ENCODE peak calls at places on chromosomes 3 and 15, in nine cellular contexts. O is body of pancreas, P is right lobe of liver, V is tibial nerve, H is pancreas, E is neural progenitor cell, Z is GM23338, G is suprapubic skin, X is cardiac muscle cell. C is an unnamed sample. For H3K4me1, the result is how much of the 10 kb centered on the place peaks cover.

GRCh38 chr3:149534671-149535394 is 60.3 kb downstream of the TM4SF4 start:
- DNase-seq in Z (no peak), V (no peak), E (no peak), O (peak), G (no peak), P (no peak), X (peak), H (no peak), C (no peak)

GRCh38 chr3:122488262-122488973 is 26.3 kb downstream of the KPNA1 start:
- DNase-seq in Z (no peak), G (no peak), P (no peak), H (no peak), E (no peak), V (no peak), O (no peak), X (no peak), C (no peak)

GRCh38 chr3:42349765-42350594 is 60.4 kb downstream of the LYZL4 start:
- DNase-seq in P (no peak), Z (no peak), V (no peak), G (no peak), X (no peak), O (no peak), H (no peak), E (no peak), C (no peak)

GRCh38 chr15:77702211-77702957 is 69.7 kb upstream of the LINGO1 start:
- DNase-seq in G (no peak), Z (peak), X (peak), H (no peak), V (no peak), E (peak), P (no peak), O (peak), C (no peak)

GRCh38 chr3:195068045-195068444 is 202.9 kb downstream of the XXYLT1 start:
- DNase-seq in H (no peak), X (no peak), G (no peak), E (no peak), O (no peak), V (no peak), P (no peak), Z (no peak), C (no peak)

GRCh38 chr15:55110446-55110845 is 86.3 kb downstream of the RSL24D1 start:
- DNase-seq in E (no peak), H (no peak), Z (peak), G (no peak), X (peak), V (no peak), O (no peak), P (no peak), C (no peak)

GRCh38 chr3:182258538-182259177 is 534.6 kb upstream of the ATP11B start:
- DNase-seq in O (no peak), X (peak), P (no peak), E (peak), G (no peak), H (no peak), V (no peak), Z (peak), C (no peak)

GRCh38 chr3:115784739-115785571 is 161.6 kb downstream of the GAP43 start:
- DNase-seq in P (no peak), O (no peak), Z (no peak), E (no peak), H (no peak), X (peak), G (no peak), V (no peak), C (no peak)

GRCh38 chr3:132536442-132537153 is 60.5 kb upstream of the ACKR4 start:
- DNase-seq in G (no peak), X (no peak), H (no peak), Z (no peak), E (no peak), O (no peak), V (no peak), P (no peak), C (no peak)

GRCh38 chr3:4008205-4008604 is 209.0 kb downstream of the LRRN1 start:
- DNase-seq in G (no peak), O (no peak), X (no peak), P (no peak), E (no peak), Z (no peak), V (no peak), H (no peak), C (no peak)

GRCh38 chr15:55586808-55587207 is 1.3 kb downstream of the PYGO1 start:
- DNase-seq in E (no peak), X (no peak), H (no peak), V (no peak), P (no peak), Z (no peak), G (no peak), O (no peak), C (no peak)

GRCh38 chr3:194101592-194102432 is 34.1 kb upstream of the HES1 start:
- DNase-seq in X (no peak), P (peak), O (peak), Z (no peak), V (no peak), G (no peak), E (no peak), H (no peak), C (no peak)

GRCh38 chr15:56128081-56128480 is 115.6 kb downstream of the RFX7 start:
- DNase-seq in H (no peak), X (no peak), G (no peak), Z (no peak), V (no peak), P (no peak), O (no peak), E (no peak), C (no peak)

GRCh38 chr3:125128861-125129501 is 73.2 kb upstream of the HEG1 start:
- DNase-seq in G (no peak), P (no peak), V (no peak), O (no peak), E (no peak), X (no peak), H (no peak), Z (no peak), C (no peak)

GRCh38 chr3:129014148-129014547 is 13.0 kb downstream of the EFCC1 start:
- DNase-seq in V (no peak), O (no peak), P (no peak), Z (no peak), G (no peak), H (peak), X (no peak), E (no peak), C (no peak)

GRCh38 chr15:50333229-50333628 is 21.8 kb downstream of the GABPB1 start:
- DNase-seq in G (no peak), X (no peak), O (no peak), V (no peak), E (no peak), Z (no peak), H (no peak), P (no peak), C (no peak)

GRCh38 chr15:60973637-60974415 is 255.3 kb downstream of the RORA start:
- DNase-seq in E (peak), P (no peak), V (no peak), O (no peak), X (peak), H (no peak), Z (no peak), G (no peak), C (no peak)

GRCh38 chr15:76533060-76533955 is 196.7 kb downstream of the ISL2 start:
- DNase-seq in H (no peak), Z (no peak), P (no peak), O (no peak), X (no peak), V (no peak), G (no peak), E (no peak), C (no peak)

GRCh38 chr3:184300377-184300717 is 1.3 kb downstream of the PSMD2 start:
- DNase-seq in O (no peak), Z (no peak), G (no peak), H (no peak), V (no peak), E (no peak), P (no peak), X (no peak), C (no peak)

GRCh38 chr3:184298759-184299487 is at the start of gene PSMD2:
- DNase-seq in H (peak), E (peak), V (peak), G (peak), Z (peak), O (peak), P (peak), X (peak), C (peak)

GRCh38 chr3:184299488-184300376 is 691 bp downstream of the PSMD2 start:
- DNase-seq in E (no peak), P (no peak), V (no peak), G (peak), Z (no peak), X (no peak), H (no peak), O (no peak), C (no peak)

GRCh38 chr3:184295771-184296170 is 3.3 kb upstream of the PSMD2 start:
- DNase-seq in G (no peak), H (no peak), E (no peak), X (no peak), V (no peak), O (peak), P (no peak), Z (no peak), C (no peak)

DNA sequence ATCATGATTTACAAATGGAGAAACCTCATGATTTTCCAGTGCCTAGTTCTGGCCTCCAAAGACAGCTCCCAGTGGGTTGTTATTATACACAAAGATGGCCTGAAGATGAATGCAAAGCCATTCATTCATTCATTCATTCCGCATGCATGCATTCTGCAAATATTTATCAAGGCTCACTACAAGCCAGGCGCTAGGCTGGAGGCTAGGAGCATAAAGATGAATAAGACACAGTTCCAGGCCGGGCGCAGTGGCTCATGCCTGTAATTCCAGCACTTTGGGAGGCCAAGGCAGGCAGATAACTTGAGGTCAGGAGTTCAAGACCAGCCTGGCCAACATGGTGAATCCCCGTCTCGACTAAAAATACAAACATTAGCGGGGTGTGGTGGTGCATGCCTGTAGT is 2.4 kb upstream of the PSMD2 start:
- DNase-seq in X (no peak), E (peak), Z (no peak), P (no peak), G (no peak), O (no peak), V (no peak), H (no peak), C (no peak)
- H3K4me1 ChIP-seq in X (under half), E (under half), Z (under half), P (under half), G (under half), O (under half), V (under half), H (under half), C (under half)

DNA sequence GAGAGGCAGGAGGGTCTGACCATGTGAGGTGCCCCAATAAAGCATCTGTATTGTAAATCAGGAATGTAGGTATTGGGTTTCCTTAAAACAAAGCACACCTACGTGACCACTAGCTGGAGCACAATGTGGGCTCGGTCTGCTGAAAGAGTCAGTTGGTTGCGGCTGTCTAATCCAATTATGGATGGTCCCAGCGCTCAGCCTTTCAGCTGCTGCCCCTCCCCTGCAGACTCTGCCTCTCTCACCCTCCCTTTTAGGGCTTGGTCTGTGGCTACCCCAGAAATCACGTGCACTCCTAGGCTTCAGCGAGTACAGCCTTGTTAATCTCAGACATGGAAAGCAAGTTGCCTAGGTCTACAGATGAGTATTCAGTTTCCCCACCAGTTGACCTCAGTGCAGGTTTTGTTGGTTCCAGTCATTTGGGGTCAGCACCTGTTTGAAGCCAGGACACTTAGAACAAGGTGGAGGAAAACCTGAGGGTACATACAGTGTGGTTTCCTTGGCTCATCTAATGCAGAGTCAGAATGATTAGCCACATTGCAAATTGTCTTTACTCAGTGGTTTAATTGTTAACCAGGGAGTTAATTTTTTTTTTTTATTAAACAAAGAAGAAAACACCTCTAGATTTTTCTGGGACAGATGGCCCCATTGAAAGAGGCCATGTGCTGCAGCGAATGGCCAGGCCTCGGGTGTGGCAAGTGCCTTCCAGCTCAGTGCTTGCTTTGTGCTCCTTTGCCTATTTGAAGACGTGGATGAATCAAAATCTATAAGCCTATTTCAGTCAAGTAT is 137.7 kb downstream of the IGF1R start:
- DNase-seq in O (peak), G (no peak), X (peak), V (no peak), P (no peak), E (peak), H (no peak), Z (peak), C (no peak)
- H3K4me1 ChIP-seq in O (half or more), G (under half), X (under half), V (under half), P (under half), E (half or more), H (half or more), Z (half or more), C (under half)

GRCh38 chr3:16297991-16298885 is 33.2 kb downstream of the OXNAD1 start:
- DNase-seq in X (no peak), Z (no peak), O (no peak), G (no peak), P (no peak), H (no peak), E (no peak), V (no peak), C (no peak)
- H3K4me1 ChIP-seq in X (under half), Z (under half), O (under half), G (under half), P (under half), H (under half), E (under half), V (under half), C (under half)

GRCh38 chr15:70698412-70698811 is 64.9 kb downstream of the UACA start:
- DNase-seq in P (no peak), X (no peak), E (no peak), Z (no peak), O (no peak), H (no peak), G (no peak), V (no peak), C (no peak)
- H3K4me1 ChIP-seq in P (under half), X (half or more), E (half or more), Z (under half), O (under half), H (under half), G (under half), V (under half), C (half or more)

GRCh38 chr15:67084561-67084960 is 19.2 kb downstream of the SMAD3 start:
- DNase-seq in E (no peak), Z (no peak), P (no peak), O (no peak), H (no peak), V (no peak), G (no peak), X (no peak), C (no peak)

GRCh38 chr15:67085818-67086649 is 20.6 kb downstream of the SMAD3 start:
- DNase-seq in E (no peak), H (no peak), P (no peak), X (no peak), V (no peak), O (peak), G (no peak), Z (no peak), C (no peak)

GRCh38 chr15:67083135-67083766 is 17.8 kb downstream of the SMAD3 start:
- DNase-seq in G (no peak), H (no peak), Z (no peak), X (no peak), P (no peak), E (no peak), O (no peak), V (no peak), C (no peak)

GRCh38 chr15:67086650-67086941 is 21.2 kb downstream of the SMAD3 start:
- DNase-seq in G (no peak), H (no peak), E (no peak), O (no peak), P (no peak), Z (no peak), X (no peak), V (no peak), C (no peak)

GRCh38 chr15:67085237-67085817 is 19.9 kb downstream of the SMAD3 start:
- DNase-seq in P (no peak), E (no peak), Z (no peak), O (no peak), X (no peak), G (no peak), V (no peak), H (no peak), C (no peak)
- H3K4me1 ChIP-seq in P (under half), E (half or more), Z (under half), O (half or more), X (half or more), G (half or more), V (half or more), H (half or more), C (half or more)

GRCh38 chr3:55362206-55362960 is 124.7 kb downstream of the WNT5A start:
- DNase-seq in O (no peak), E (no peak), Z (no peak), V (no peak), X (peak), H (no peak), G (no peak), P (no peak), C (no peak)
- H3K4me1 ChIP-seq in O (under half), E (under half), Z (under half), V (under half), X (under half), H (under half), G (under half), P (under half), C (under half)

GRCh38 chr3:158091526-158091925 is 14.7 kb downstream of the SHOX2 start:
- DNase-seq in O (no peak), Z (peak), V (no peak), X (no peak), E (peak), H (no peak), G (no peak), P (no peak), C (no peak)
- H3K4me1 ChIP-seq in O (under half), Z (under half), V (under half), X (under half), E (under half), H (under half), G (under half), P (under half), C (under half)

GRCh38 chr3:25581335-25581734 is 83.4 kb downstream of the TOP2B start:
- DNase-seq in G (no peak), V (no peak), E (no peak), Z (no peak), P (no peak), H (no peak), O (no peak), X (no peak), C (no peak)
- H3K4me1 ChIP-seq in G (under half), V (under half), E (under half), Z (under half), P (under half), H (under half), O (under half), X (under half), C (under half)

GRCh38 chr3:172143060-172143451 is 103.7 kb downstream of the FNDC3B start:
- DNase-seq in H (no peak), O (no peak), X (no peak), Z (no peak), E (no peak), G (no peak), V (no peak), P (no peak), C (no peak)
- H3K4me1 ChIP-seq in H (half or more), O (under half), X (half or more), Z (half or more), E (under half), G (under half), V (under half), P (under half), C (half or more)

C was measured in RWPE2.